ENCODE peak calls at places on chromosomes 16 and 17, in five cellular contexts. Q, H, D, F and X are unnamed samples.
A peak's percentile ranks its signal among the peaks of the same experiment; 100 is the strongest.

GRCh38 chr17:17204635-17205231 is 1.4 kb downstream of the PLD6 start:
- DNase-seq in F (no peak), Q (no peak), D (no peak), H (no peak), X (no peak)

GRCh38 chr17:29763273-29763672 is 140.6 kb upstream of the CORO6 start:
- DNase-seq in F (no peak), Q (no peak), D (no peak), H (no peak), X (no peak)

GRCh38 chr17:76027159-76027839 is at the start of gene EVPL:
- DNase-seq in F (no peak), Q (no peak), H (no peak), D (no peak), X (no peak)

GRCh38 chr16:11094838-11095565 is 150.6 kb downstream of the CLEC16A start:
- DNase-seq in F (no peak), D (no peak), H (no peak), Q (peak; percentile 35), X (no peak)

GRCh38 chr17:2070241-2071023 is 15.5 kb downstream of the HIC1 start:
- DNase-seq in H (no peak), Q (no peak), F (no peak), D (no peak), X (no peak)

GRCh38 chr17:30225112-30225511 is 10.4 kb downstream of the SLC6A4 start:
- DNase-seq in F (peak; percentile 2), Q (no peak), H (no peak), D (no peak), X (no peak)

GRCh38 chr16:7303677-7304200 is 28.9 kb upstream of the RBFOX1 start:
- DNase-seq in H (no peak), D (no peak), F (no peak), Q (no peak), X (no peak)

GRCh38 chr17:718075-718474 is 3.4 kb upstream of the VPS53 start:
- DNase-seq in Q (no peak), F (no peak), D (no peak), H (no peak), X (no peak)

GRCh38 chr17:50687200-50688066 is 20.3 kb downstream of the ANKRD40 start:
- DNase-seq in F (no peak), H (no peak), Q (no peak), D (no peak), X (no peak)

GRCh38 chr17:39209317-39210092 is 9.4 kb downstream of the RPL19 start:
- DNase-seq in D (peak; percentile 29), Q (peak; percentile 73), F (peak; percentile 91), H (no peak), X (peak; percentile 88)

GRCh38 chr17:78397681-78398101 is 19.2 kb downstream of the PGS1 start:
- DNase-seq in H (no peak), F (no peak), Q (no peak), D (no peak), X (peak; percentile 68)

GRCh38 chr17:77499699-77500435 is 359.1 kb downstream of the SEC14L1 start:
- DNase-seq in D (no peak), Q (no peak), H (no peak), F (peak; percentile 61), X (peak; percentile 5)

GRCh38 chr17:9987779-9988585 is 82.9 kb upstream of the RCVRN start:
- DNase-seq in Q (no peak), D (no peak), F (peak; percentile 82), H (no peak), X (no peak)

GRCh38 chr17:75848523-75849303 is 4.5 kb upstream of the UNC13D start:
- DNase-seq in D (peak; percentile 51), Q (peak; percentile 89), H (no peak), F (peak; percentile 94), X (peak; percentile 62)

GRCh38 chr16:88377961-88378360 is 4.8 kb upstream of the ZNF469 start:
- DNase-seq in H (no peak), D (no peak), F (peak; percentile 47), Q (no peak), X (no peak)

GRCh38 chr17:21297026-21297520 is 12.6 kb downstream of the MAP2K3 start:
- DNase-seq in Q (no peak), H (no peak), D (no peak), F (no peak), X (peak; percentile 65)

GRCh38 chr17:146983-147761 is 9.8 kb downstream of the SCGB1C2 start:
- DNase-seq in H (no peak), Q (peak; percentile 7), D (no peak), F (peak; percentile 62), X (no peak)

GRCh38 chr16:53530046-53530445 is 27.0 kb upstream of the AKTIP start:
- DNase-seq in F (peak; percentile 58), H (no peak), D (no peak), Q (no peak), X (no peak)

GRCh38 chr17:66540131-66540781 is 237.8 kb downstream of the PRKCA start:
- DNase-seq in D (no peak), Q (no peak), H (no peak), F (no peak), X (no peak)

GRCh38 chr17:15883617-15884111 is 61.3 kb upstream of the ADORA2B start:
- DNase-seq in H (no peak), Q (no peak), D (no peak), F (no peak), X (no peak)

GRCh38 chr17:77440571-77440981 is 299.8 kb downstream of the SEC14L1 start:
- DNase-seq in D (no peak), F (peak; percentile 89), H (no peak), Q (peak; percentile 76), X (no peak)

GRCh38 chr16:2190659-2191445 is 5.6 kb downstream of the CASKIN1 start:
- DNase-seq in H (no peak), Q (no peak), D (no peak), F (no peak), X (no peak)

GRCh38 chr17:77212081-77212832 is 71.5 kb downstream of the SEC14L1 start:
- DNase-seq in Q (peak; percentile 67), F (no peak), H (no peak), D (no peak), X (no peak)

GRCh38 chr16:53504665-53505064 is 1.7 kb upstream of the AKTIP start:
- DNase-seq in F (peak; percentile 70), D (peak; percentile 77), H (no peak), Q (no peak), X (no peak)

GRCh38 chr16:68470461-68471150 is 22.3 kb upstream of the SMPD3 start:
- DNase-seq in H (no peak), D (no peak), Q (peak; percentile 77), F (peak; percentile 85), X (peak; percentile 22)

GRCh38 chr16:59729613-59730012 is 995.5 kb upstream of the GOT2 start:
- DNase-seq in Q (no peak), D (no peak), H (no peak), F (no peak), X (no peak)

GRCh38 chr17:55402374-55402773 is 19.3 kb downstream of the MMD start:
- DNase-seq in F (no peak), H (no peak), D (no peak), Q (no peak), X (no peak)

GRCh38 chr16:1057252-1057932 is 15.2 kb upstream of the SSTR5 start:
- DNase-seq in F (no peak), H (no peak), D (peak; percentile 16), Q (no peak), X (no peak)

GRCh38 chr17:79154446-79154845 is 79.8 kb downstream of the ENGASE start:
- DNase-seq in H (no peak), Q (no peak), F (peak; percentile 79), D (no peak), X (no peak)

DNA sequence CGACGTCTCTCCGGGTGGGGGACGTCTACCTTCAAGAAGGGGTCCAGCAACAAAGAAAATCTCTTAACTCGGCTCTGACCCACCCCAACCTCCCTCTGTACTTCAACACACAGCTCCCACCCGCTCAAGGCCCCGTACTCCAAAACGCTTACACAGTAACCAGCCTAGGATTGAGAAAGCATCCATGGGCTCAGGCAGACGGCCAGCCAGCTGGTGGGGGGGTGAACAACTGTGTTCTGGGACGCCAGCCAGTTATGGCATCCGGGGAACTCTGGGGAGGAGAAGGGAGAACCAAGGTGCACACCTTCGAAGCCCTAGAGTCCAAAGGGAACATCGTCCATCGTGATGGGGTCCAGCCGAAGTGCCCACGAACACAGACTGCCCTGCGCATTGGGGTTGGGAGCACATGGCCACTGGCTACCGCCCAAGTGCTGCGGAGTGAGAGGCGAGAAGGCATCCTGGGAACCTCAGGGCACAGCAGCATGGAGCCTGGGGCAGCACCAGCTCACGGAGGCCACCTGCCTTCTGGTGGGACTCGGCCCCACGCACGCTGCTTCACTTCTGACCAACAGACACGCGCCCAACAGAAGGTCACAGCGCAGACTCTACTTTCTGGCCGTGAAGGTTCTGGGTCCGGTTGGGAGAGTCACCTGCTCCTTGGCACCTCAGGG is 14.3 kb downstream of the SLC16A3 start:
- DNase-seq in F (peak; percentile 77), H (no peak), D (no peak), Q (no peak), X (peak; percentile 84)
- TF ChIP-seq POLR2A in F (no peak), H (no peak), D (no peak), Q (no peak), X (peak; percentile 2)

GRCh38 chr17:40499551-40500189 is 1.8 kb downstream of the TNS4 start:
- DNase-seq in F (no peak), Q (peak; percentile 37), D (peak; percentile 58), H (no peak), X (peak; percentile 81)
- H3K4me3 ChIP-seq in F (no peak overlapping the region), Q (no peak overlapping the region), D (no peak overlapping the region), H (peak overlapping the region; percentile 52), X (peak overlapping the region; percentile 11)

GRCh38 chr16:4801051-4801961 is 1.1 kb downstream of the ROGDI start:
- DNase-seq in H (no peak), Q (no peak), D (no peak), F (peak; percentile 81), X (no peak)
- H3K27ac ChIP-seq in H (peak overlapping the region; percentile 94), Q (peak overlapping the region; percentile 99), D (no peak overlapping the region), F (peak overlapping the region; percentile 91), X (peak overlapping the region; percentile 93)

DNA sequence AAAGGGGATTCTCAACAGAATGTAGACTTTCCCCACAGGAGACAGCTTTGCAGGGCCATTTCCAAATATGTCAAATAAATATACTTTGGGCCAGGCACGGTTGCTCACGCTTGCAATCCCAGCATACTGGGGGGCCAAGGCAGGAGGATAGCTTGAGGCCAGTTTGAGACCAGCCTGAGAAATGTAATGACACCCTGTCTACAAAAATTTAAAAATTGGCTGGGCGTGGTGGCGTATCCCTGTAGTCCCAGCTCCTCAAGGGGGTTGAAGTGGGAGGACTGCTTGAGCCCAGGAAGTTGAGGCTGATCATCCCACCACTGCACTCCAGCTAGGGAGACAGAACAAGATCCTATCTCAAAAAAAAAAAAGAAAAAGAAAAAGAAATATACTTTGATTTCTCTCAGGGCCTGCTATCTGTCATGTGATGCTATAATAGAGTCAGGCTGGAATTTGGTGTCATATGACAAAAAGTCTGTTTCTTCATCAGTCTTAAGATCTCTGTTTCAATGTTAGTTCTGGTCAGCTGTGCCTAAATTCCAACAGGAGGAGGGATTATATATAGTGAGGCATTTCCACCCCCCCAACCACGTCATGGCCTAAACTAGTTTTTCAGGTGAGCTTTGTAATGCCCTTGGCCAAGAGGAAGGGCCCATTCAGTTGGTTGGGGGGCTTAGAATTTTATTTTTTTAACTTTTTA is 4.3 kb upstream of the ZDHHC7 start:
- DNase-seq in Q (no peak), F (no peak), H (no peak), D (no peak), X (no peak)
- TF ChIP-seq POLR2A in Q (no peak), F (no peak), H (no peak), D (no peak), X (no peak)

GRCh38 chr16:27305342-27305741 is 8.4 kb upstream of the IL4R start:
- DNase-seq in D (peak; percentile 39), F (no peak), Q (no peak), H (no peak), X (no peak)
- H3K4me3 ChIP-seq in D (no peak overlapping the region), F (no peak overlapping the region), Q (no peak overlapping the region), H (no peak overlapping the region), X (no peak overlapping the region)

GRCh38 chr16:50270510-50271147 is 4.3 kb downstream of the ADCY7 start:
- DNase-seq in Q (no peak), H (no peak), F (peak; percentile 74), D (no peak), X (peak; percentile 18)
- H3K27ac ChIP-seq in Q (no peak overlapping the region), H (no peak overlapping the region), F (peak overlapping the region; percentile 98), D (no peak overlapping the region), X (no peak overlapping the region)